ENCODE peak calls at places on chromosomes 16 and 17, in four cellular contexts. One of them, this sample, is unnamed.

GRCh38 chr16:67399218-67399733 is 6.0 kb upstream of the TPPP3 start:
- DNase-seq in NCI-H1436: no peak
- DNase-seq in CD4-positive, alpha-beta memory T cell: no peak
- DNase-seq in activated effector memory CD4-positive, alpha-beta T cell treated with anti-CD3 and anti-CD28 coated beads, Interleukin-2, amount 50 U/mL, for 16 hours: peak
- DNase-seq in this sample: peak

GRCh38 chr17:45640141-45640850 is 143.8 kb upstream of the CRHR1 start:
- DNase-seq in NCI-H1436: no peak
- DNase-seq in CD4-positive, alpha-beta memory T cell: peak
- DNase-seq in activated effector memory CD4-positive, alpha-beta T cell treated with anti-CD3 and anti-CD28 coated beads, Interleukin-2, amount 50 U/mL, for 16 hours: peak
- DNase-seq in this sample: no peak

GRCh38 chr17:7559307-7560171 is 989 bp downstream of the TNFSF13 start:
- DNase-seq in NCI-H1436: no peak
- DNase-seq in CD4-positive, alpha-beta memory T cell: no peak
- DNase-seq in activated effector memory CD4-positive, alpha-beta T cell treated with anti-CD3 and anti-CD28 coated beads, Interleukin-2, amount 50 U/mL, for 16 hours: no peak
- DNase-seq in this sample: no peak

GRCh38 chr17:55344514-55344997 is 77.1 kb downstream of the MMD start:
- DNase-seq in NCI-H1436: no peak
- DNase-seq in CD4-positive, alpha-beta memory T cell: no peak
- DNase-seq in activated effector memory CD4-positive, alpha-beta T cell treated with anti-CD3 and anti-CD28 coated beads, Interleukin-2, amount 50 U/mL, for 16 hours: no peak
- DNase-seq in this sample: no peak

GRCh38 chr17:55513885-55514590 is 2.8 kb upstream of the SMIM36 start:
- DNase-seq in NCI-H1436: peak
- DNase-seq in CD4-positive, alpha-beta memory T cell: peak
- DNase-seq in activated effector memory CD4-positive, alpha-beta T cell treated with anti-CD3 and anti-CD28 coated beads, Interleukin-2, amount 50 U/mL, for 16 hours: peak
- DNase-seq in this sample: peak

GRCh38 chr16:78882150-78882549 is 718.4 kb downstream of the MAF start:
- DNase-seq in NCI-H1436: no peak
- DNase-seq in CD4-positive, alpha-beta memory T cell: no peak
- DNase-seq in activated effector memory CD4-positive, alpha-beta T cell treated with anti-CD3 and anti-CD28 coated beads, Interleukin-2, amount 50 U/mL, for 16 hours: no peak
- DNase-seq in this sample: no peak

GRCh38 chr16:20904507-20905079 is 4.0 kb downstream of the LYRM1 start:
- DNase-seq in NCI-H1436: no peak
- DNase-seq in CD4-positive, alpha-beta memory T cell: peak
- DNase-seq in activated effector memory CD4-positive, alpha-beta T cell treated with anti-CD3 and anti-CD28 coated beads, Interleukin-2, amount 50 U/mL, for 16 hours: no peak
- DNase-seq in this sample: no peak

GRCh38 chr17:29066053-29066452 is 23.1 kb downstream of the PIPOX start:
- DNase-seq in NCI-H1436: no peak
- DNase-seq in CD4-positive, alpha-beta memory T cell: no peak
- DNase-seq in activated effector memory CD4-positive, alpha-beta T cell treated with anti-CD3 and anti-CD28 coated beads, Interleukin-2, amount 50 U/mL, for 16 hours: no peak
- DNase-seq in this sample: no peak

GRCh38 chr16:56609463-56609921 is 1.1 kb downstream of the MT2A start:
- DNase-seq in NCI-H1436: no peak
- DNase-seq in CD4-positive, alpha-beta memory T cell: peak
- DNase-seq in activated effector memory CD4-positive, alpha-beta T cell treated with anti-CD3 and anti-CD28 coated beads, Interleukin-2, amount 50 U/mL, for 16 hours: peak
- DNase-seq in this sample: no peak

GRCh38 chr16:8055761-8056160 is 534.5 kb downstream of the TMEM114 start:
- DNase-seq in NCI-H1436: no peak
- DNase-seq in CD4-positive, alpha-beta memory T cell: no peak
- DNase-seq in activated effector memory CD4-positive, alpha-beta T cell treated with anti-CD3 and anti-CD28 coated beads, Interleukin-2, amount 50 U/mL, for 16 hours: no peak
- DNase-seq in this sample: no peak

GRCh38 chr17:82907797-82908261 is 68.0 kb upstream of the ZNF750 start:
- DNase-seq in NCI-H1436: no peak
- DNase-seq in CD4-positive, alpha-beta memory T cell: no peak
- DNase-seq in activated effector memory CD4-positive, alpha-beta T cell treated with anti-CD3 and anti-CD28 coated beads, Interleukin-2, amount 50 U/mL, for 16 hours: no peak
- DNase-seq in this sample: no peak

GRCh38 chr17:16349461-16349860 is 3.8 kb downstream of the CENPV start:
- DNase-seq in NCI-H1436: no peak
- DNase-seq in CD4-positive, alpha-beta memory T cell: no peak
- DNase-seq in activated effector memory CD4-positive, alpha-beta T cell treated with anti-CD3 and anti-CD28 coated beads, Interleukin-2, amount 50 U/mL, for 16 hours: peak
- DNase-seq in this sample: no peak

GRCh38 chr17:14737984-14738651 is 437.2 kb downstream of the HS3ST3B1 start:
- DNase-seq in NCI-H1436: no peak
- DNase-seq in CD4-positive, alpha-beta memory T cell: no peak
- DNase-seq in activated effector memory CD4-positive, alpha-beta T cell treated with anti-CD3 and anti-CD28 coated beads, Interleukin-2, amount 50 U/mL, for 16 hours: no peak
- DNase-seq in this sample: no peak

GRCh38 chr17:4738136-4739121 is 1.2 kb upstream of the ZMYND15 start:
- DNase-seq in NCI-H1436: no peak
- DNase-seq in CD4-positive, alpha-beta memory T cell: peak
- DNase-seq in activated effector memory CD4-positive, alpha-beta T cell treated with anti-CD3 and anti-CD28 coated beads, Interleukin-2, amount 50 U/mL, for 16 hours: no peak
- DNase-seq in this sample: no peak

GRCh38 chr16:2912330-2913199 is 834 bp downstream of the FLYWCH1 start:
- DNase-seq in NCI-H1436: no peak
- DNase-seq in CD4-positive, alpha-beta memory T cell: peak
- DNase-seq in activated effector memory CD4-positive, alpha-beta T cell treated with anti-CD3 and anti-CD28 coated beads, Interleukin-2, amount 50 U/mL, for 16 hours: peak
- DNase-seq in this sample: peak

GRCh38 chr17:1055751-1056645 is 59.1 kb downstream of the TIMM22 start:
- DNase-seq in NCI-H1436: no peak
- DNase-seq in CD4-positive, alpha-beta memory T cell: peak
- DNase-seq in activated effector memory CD4-positive, alpha-beta T cell treated with anti-CD3 and anti-CD28 coated beads, Interleukin-2, amount 50 U/mL, for 16 hours: peak
- DNase-seq in this sample: no peak

GRCh38 chr17:34858941-34859562 is 102.2 kb downstream of the CCT6B start:
- DNase-seq in NCI-H1436: no peak
- DNase-seq in CD4-positive, alpha-beta memory T cell: no peak
- DNase-seq in activated effector memory CD4-positive, alpha-beta T cell treated with anti-CD3 and anti-CD28 coated beads, Interleukin-2, amount 50 U/mL, for 16 hours: peak
- DNase-seq in this sample: no peak